ENCODE peak calls at places on chromosomes 3 and 15, in six cellular contexts. Y is neuronal stem cell, R is trophoblast cell, H is IMR-90, Z is mesenchymal stem cell, L is H1. K is an unnamed sample.

GRCh38 chr3:156674046-156674910 is at the start of gene TIPARP:
- DNase-seq in H (peak; percentile 96), Y (peak; percentile 97), R (peak; percentile 100), L (peak; percentile 95), Z (peak; percentile 98), K (peak; percentile 96)

GRCh38 chr3:8882171-8882593 is 81.1 kb downstream of the RAD18 start:
- DNase-seq in Z (no peak), R (peak; percentile 81), L (no peak), H (no peak), Y (no peak), K (peak; percentile 63)

GRCh38 chr15:68608206-68608843 is 29.5 kb downstream of the CORO2B start:
- DNase-seq in Y (no peak), H (peak; percentile 19), R (no peak), Z (no peak), L (no peak), K (peak; percentile 50)

GRCh38 chr15:25248583-25249235 is 190.1 kb downstream of the UBE3A start:
- DNase-seq in R (no peak), Y (no peak), Z (no peak), L (no peak), H (no peak), K (peak; percentile 8)

GRCh38 chr15:70375006-70375409 is 277.3 kb upstream of the TLE3 start:
- DNase-seq in L (peak; percentile 33), R (peak; percentile 26), Z (no peak), H (no peak), Y (no peak), K (peak; percentile 26)

GRCh38 chr3:112074616-112075497 is 11.3 kb upstream of the C3orf52 start:
- DNase-seq in Z (peak; percentile 93), L (no peak), H (peak; percentile 97), Y (no peak), R (peak; percentile 96), K (peak; percentile 44)

GRCh38 chr15:91866371-91866905 is 12.9 kb downstream of the SLCO3A1 start:
- DNase-seq in Z (no peak), R (peak; percentile 72), H (peak; percentile 22), Y (no peak), L (no peak), K (no peak)

GRCh38 chr3:104066658-104067057 is 1300.1 kb upstream of the ALCAM start:
- DNase-seq in Z (peak; percentile 77), H (no peak), Y (no peak), L (no peak), R (peak; percentile 60), K (no peak)

GRCh38 chr3:187227658-187228258 is 30.5 kb downstream of the RTP1 start:
- DNase-seq in Z (peak; percentile 59), R (peak; percentile 85), L (no peak), Y (no peak), H (peak; percentile 86), K (no peak)

GRCh38 chr3:161851941-161852566 is 355.4 kb downstream of the OTOL1 start:
- DNase-seq in Z (peak; percentile 54), Y (peak; percentile 37), H (peak; percentile 27), L (peak; percentile 95), R (peak; percentile 76), K (peak; percentile 73)

GRCh38 chr3:14418259-14418658 is 15.9 kb downstream of the SLC6A6 start:
- DNase-seq in Y (no peak), L (no peak), H (no peak), R (no peak), Z (no peak), K (no peak)

GRCh38 chr3:125121246-125122010 is 65.6 kb upstream of the HEG1 start:
- DNase-seq in Z (no peak), R (peak; percentile 12), Y (no peak), H (no peak), L (no peak), K (no peak)

GRCh38 chr3:143885803-143886427 is 37.6 kb upstream of the SLC9A9 start:
- DNase-seq in Y (no peak), Z (peak; percentile 52), H (peak; percentile 34), R (peak; percentile 54), L (no peak), K (peak; percentile 48)

GRCh38 chr15:38996111-38996541 is 431.5 kb upstream of the RASGRP1 start:
- DNase-seq in R (peak; percentile 82), Z (peak; percentile 70), L (no peak), H (peak; percentile 90), Y (no peak), K (no peak)

DNA sequence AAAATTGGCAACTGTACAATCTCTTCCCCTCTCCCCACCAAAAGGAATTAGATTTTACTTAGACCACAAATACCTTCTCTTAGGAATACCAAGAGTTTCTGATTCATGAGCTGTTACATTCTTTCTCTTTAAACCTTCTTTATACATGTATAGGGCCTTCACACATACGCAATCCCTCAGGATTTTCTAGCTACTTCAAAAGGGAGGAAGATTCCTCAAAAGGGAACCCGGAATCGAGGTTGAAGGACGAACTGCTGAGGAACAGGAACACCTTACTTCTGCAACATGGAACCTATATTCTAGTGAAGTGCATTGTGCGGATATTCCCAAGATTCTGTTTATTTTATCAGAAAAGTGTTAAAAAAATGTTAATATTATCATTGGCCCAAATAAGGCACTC is 52.3 kb downstream of the GABRB3 start:
- DNase-seq in H (no peak), R (no peak), Y (no peak), Z (no peak), L (no peak), K (no peak)
- H4K91ac ChIP-seq in H (no peak overlapping the region), R (no peak overlapping the region), Y (no peak overlapping the region), Z (no peak overlapping the region), L (peak overlapping the region; percentile 81), K (no peak overlapping the region)

DNA sequence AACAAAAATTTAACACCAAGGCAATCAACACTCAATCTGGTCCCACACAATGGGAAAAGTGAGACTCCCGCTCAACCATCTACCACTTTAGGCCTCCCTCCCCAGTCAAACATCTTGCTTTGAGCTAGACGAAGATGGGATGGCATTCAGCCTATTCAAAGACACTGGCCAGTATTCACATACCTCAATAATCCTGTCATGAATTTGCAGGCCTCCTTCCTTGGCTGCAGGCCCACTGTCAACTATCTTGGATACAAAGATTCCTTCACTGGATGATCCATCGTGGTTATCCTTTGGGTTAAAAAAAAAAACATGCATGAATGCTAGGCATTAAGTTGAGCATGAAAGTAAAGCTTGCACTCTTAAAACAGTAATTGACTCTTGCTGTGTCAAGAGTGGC is 22.6 kb downstream of the PDZRN3 start:
- DNase-seq in Z (peak; percentile 76), Y (no peak), H (peak; percentile 94), R (no peak), L (no peak), K (no peak)
- H3K4me2 ChIP-seq in Z (no peak overlapping the region), Y (no peak overlapping the region), H (no peak overlapping the region), R (no peak overlapping the region), L (no peak overlapping the region), K (no peak overlapping the region)

GRCh38 chr3:196080517-196080841 is 1.4 kb downstream of the TFRC start:
- DNase-seq in Z (no peak), H (no peak), L (no peak), R (no peak), Y (no peak), K (no peak)
- H4K91ac ChIP-seq in Z (no peak overlapping the region), H (no peak overlapping the region), L (no peak overlapping the region), R (no peak overlapping the region), Y (no peak overlapping the region), K (no peak overlapping the region)

GRCh38 chr3:66484106-66484857 is 16.5 kb downstream of the LRIG1 start:
- DNase-seq in Z (no peak), Y (no peak), R (no peak), H (no peak), L (no peak), K (no peak)
- H3K4me2 ChIP-seq in Z (no peak overlapping the region), Y (no peak overlapping the region), R (no peak overlapping the region), H (no peak overlapping the region), L (peak overlapping the region; percentile 12), K (no peak overlapping the region)

K was measured in H9.